ENCODE peak calls at places on chromosome X, in five cellular contexts. M, A, C, T and J are unnamed samples.

GRCh38 chrX:95949588-95949987 is 735.1 kb upstream of the DIAPH2 start:
- DNase-seq in M (no peak), A (no peak), C (no peak), T (no peak), J (no peak)

GRCh38 chrX:107542500-107542899 is 85.8 kb upstream of the PRPS1 start:
- DNase-seq in M (no peak), A (peak), C (no peak), T (no peak), J (no peak)

GRCh38 chrX:31546130-31546529 is 474.3 kb upstream of the FTHL17 start:
- DNase-seq in M (no peak), A (peak), C (no peak), T (no peak), J (no peak)

GRCh38 chrX:53284684-53285447 is 3.5 kb upstream of the IQSEC2 start:
- DNase-seq in M (peak), A (peak), C (no peak), T (peak), J (peak)

GRCh38 chrX:46849933-46850332 is 13.1 kb downstream of the RP2 start:
- DNase-seq in M (no peak), A (peak), C (no peak), T (no peak), J (no peak)

GRCh38 chrX:75181721-75182120 is 25.6 kb upstream of the ABCB7 start:
- DNase-seq in M (no peak), A (no peak), C (no peak), T (no peak), J (no peak)

GRCh38 chrX:37652589-37653271 is 32.9 kb upstream of the XK start:
- DNase-seq in M (no peak), A (no peak), C (no peak), T (no peak), J (no peak)

GRCh38 chrX:38999967-39000745 is 198.9 kb downstream of the MID1IP1 start:
- DNase-seq in M (no peak), A (peak), C (no peak), T (no peak), J (no peak)

GRCh38 chrX:64389489-64389888 is 5.8 kb downstream of the MTMR8 start:
- DNase-seq in M (no peak), A (no peak), C (no peak), T (no peak), J (no peak)

GRCh38 chrX:39827959-39828358 is 269.8 kb downstream of the BCOR start:
- DNase-seq in M (no peak), A (no peak), C (peak), T (peak), J (no peak)

GRCh38 chrX:112147206-112147605 is 64.6 kb upstream of the TRPC5 start:
- DNase-seq in M (no peak), A (peak), C (no peak), T (no peak), J (no peak)

GRCh38 chrX:49001521-49002090 is 458 bp downstream of the GRIPAP1 start:
- DNase-seq in M (peak), A (peak), C (peak), T (peak), J (no peak)

GRCh38 chrX:155889328-155889727 is 8.2 kb downstream of the VAMP7 start:
- DNase-seq in M (no peak), A (no peak), C (no peak), T (no peak), J (no peak)

GRCh38 chrX:41661366-41662095 is 27.2 kb upstream of the GPR34 start:
- DNase-seq in M (no peak), A (no peak), C (no peak), T (no peak), J (no peak)

GRCh38 chrX:151762802-151763201 is 28.3 kb downstream of the CNGA2 start:
- DNase-seq in M (no peak), A (no peak), C (no peak), T (no peak), J (no peak)

GRCh38 chrX:120235284-120235683 is 15.3 kb upstream of the ZBTB33 start:
- DNase-seq in M (no peak), A (no peak), C (no peak), T (no peak), J (no peak)

GRCh38 chrX:100648601-100649417 is 4.8 kb downstream of the SRPX2 start:
- DNase-seq in M (no peak), A (peak), C (no peak), T (no peak), J (no peak)

GRCh38 chrX:150155396-150156048 is 207.6 kb upstream of the MAMLD1 start:
- DNase-seq in M (no peak), A (peak), C (no peak), T (no peak), J (no peak)

GRCh38 chrX:14694631-14695030 is 165.3 kb downstream of the GLRA2 start:
- DNase-seq in M (no peak), A (no peak), C (no peak), T (no peak), J (no peak)

GRCh38 chrX:12372111-12372510 is 233.8 kb downstream of the FRMPD4 start:
- DNase-seq in M (no peak), A (no peak), C (no peak), T (no peak), J (no peak)

GRCh38 chrX:17596546-17597205 is 140.6 kb upstream of the SCML1 start:
- DNase-seq in M (no peak), A (no peak), C (no peak), T (no peak), J (no peak)

GRCh38 chrX:20519826-20520225 is 253.1 kb upstream of the RPS6KA3 start:
- DNase-seq in M (no peak), A (no peak), C (no peak), T (no peak), J (no peak)

GRCh38 chrX:140762061-140762460 is 52.5 kb downstream of the LINC00632 start:
- DNase-seq in M (no peak), A (peak), C (no peak), T (no peak), J (peak)

GRCh38 chrX:41931591-41931990 is 8.2 kb upstream of the CASK start:
- DNase-seq in M (no peak), A (no peak), C (no peak), T (no peak), J (no peak)

GRCh38 chrX:15985937-15986336 is 131.3 kb upstream of the AP1S2 start:
- DNase-seq in M (peak), A (no peak), C (no peak), T (no peak), J (no peak)

GRCh38 chrX:108122748-108123147 is 31.2 kb downstream of the ATG4A start:
- DNase-seq in M (no peak), A (peak), C (no peak), T (no peak), J (no peak)

GRCh38 chrX:31392541-31392940 is 320.7 kb upstream of the FTHL17 start:
- DNase-seq in M (no peak), A (no peak), C (no peak), T (no peak), J (no peak)

GRCh38 chrX:51332188-51332942 is at the start of gene NUDT10:
- DNase-seq in M (peak), A (peak), C (no peak), T (peak), J (no peak)

GRCh38 chrX:136202889-136203288 is 48.3 kb downstream of the MAP7D3 start:
- DNase-seq in M (no peak), A (peak), C (no peak), T (no peak), J (no peak)

GRCh38 chrX:148385471-148385870 is 114.9 kb upstream of the AFF2 start:
- DNase-seq in M (no peak), A (no peak), C (no peak), T (no peak), J (no peak)

GRCh38 chrX:34879876-34880275 is 62.7 kb upstream of the FAM47B start:
- DNase-seq in M (no peak), A (no peak), C (no peak), T (no peak), J (no peak)